ENCODE peak calls at places on chromosomes 4 and X, in nine cellular contexts. F is MCF 10A, S is adrenal gland, Q is Calu3, G is foreskin fibroblast, I is AG09319, K is WTC11, X is uterus, C is brain microvascular endothelial cell. L is an unnamed sample.

GRCh38 chrX:105463483-105463882 is 243.0 kb upstream of the TEX13A start:
- DNase-seq in F (peak), S (no peak), Q (no peak), G (no peak), I (no peak), K (no peak), X (no peak), C (no peak), L (no peak)

GRCh38 chr4:152436384-152436783 is 99.5 kb downstream of the FBXW7 start:
- DNase-seq in F (peak), S (no peak), Q (no peak), G (no peak), I (no peak), K (peak), X (no peak), C (no peak), L (no peak)

GRCh38 chr4:124423160-124423559 is 289.4 kb downstream of the ANKRD50 start:
- DNase-seq in F (no peak), S (no peak), Q (no peak), G (no peak), I (no peak), K (no peak), X (no peak), C (peak), L (no peak)

GRCh38 chr4:185005209-185005819 is 13.0 kb upstream of the HELT start:
- DNase-seq in F (peak), S (peak), Q (peak), G (peak), I (peak), K (peak), X (peak), C (peak), L (peak)

GRCh38 chr4:74030285-74030684 is 8.2 kb downstream of the CXCL3 start:
- DNase-seq in F (no peak), S (no peak), Q (no peak), G (no peak), I (no peak), K (no peak), X (no peak), C (no peak), L (no peak)

GRCh38 chr4:55086561-55086960 is 38.8 kb downstream of the KDR start:
- DNase-seq in F (no peak), S (no peak), Q (no peak), G (no peak), I (no peak), K (no peak), X (no peak), C (no peak), L (no peak)

GRCh38 chrX:150568320-150569154 is at the start of gene MTM1:
- DNase-seq in F (peak), S (peak), Q (peak), G (peak), I (peak), K (peak), X (peak), C (peak), L (peak)

GRCh38 chr4:119733431-119733830 is 104.8 kb upstream of the PDE5A start:
- DNase-seq in F (no peak), S (no peak), Q (no peak), G (peak), I (no peak), K (no peak), X (no peak), C (peak), L (no peak)

GRCh38 chrX:40097492-40098263 is at the start of gene BCOR:
- DNase-seq in F (peak), S (peak), Q (peak), G (peak), I (no peak), K (peak), X (peak), C (no peak), L (peak)

GRCh38 chrX:140141444-140142029 is 176.2 kb upstream of the CXorf66 start:
- DNase-seq in F (peak), S (peak), Q (peak), G (no peak), I (no peak), K (peak), X (no peak), C (peak), L (peak)

GRCh38 chr4:95506264-95506663 is 42.5 kb downstream of the UNC5C start:
- DNase-seq in F (peak), S (no peak), Q (no peak), G (no peak), I (no peak), K (no peak), X (no peak), C (peak), L (no peak)

GRCh38 chrX:55057691-55058249 is 17.1 kb upstream of the PAGE2B start:
- DNase-seq in F (peak), S (peak), Q (peak), G (peak), I (peak), K (peak), X (peak), C (peak), L (peak)

GRCh38 chr4:30776451-30776850 is 56.3 kb downstream of the PCDH7 start:
- DNase-seq in F (no peak), S (no peak), Q (no peak), G (no peak), I (no peak), K (no peak), X (no peak), C (no peak), L (no peak)

GRCh38 chrX:118780915-118781314 is 42.7 kb upstream of the ZCCHC12 start:
- DNase-seq in F (no peak), S (no peak), Q (no peak), G (no peak), I (no peak), K (no peak), X (peak), C (no peak), L (no peak)

GRCh38 chrX:105328773-105329172 is 108.3 kb upstream of the TEX13A start:
- DNase-seq in F (peak), S (no peak), Q (no peak), G (no peak), I (no peak), K (no peak), X (no peak), C (no peak), L (no peak)

GRCh38 chr4:22217480-22217879 is 268.9 kb upstream of the KCNIP4 start:
- DNase-seq in F (no peak), S (no peak), Q (no peak), G (no peak), I (no peak), K (no peak), X (no peak), C (no peak), L (no peak)

GRCh38 chr4:337932-338758 is 531 bp downstream of the ZNF141 start:
- DNase-seq in F (peak), S (peak), Q (no peak), G (peak), I (no peak), K (peak), X (peak), C (peak), L (peak)

GRCh38 chr4:4673070-4673469 is 131.2 kb upstream of the STX18 start:
- DNase-seq in F (peak), S (no peak), Q (no peak), G (no peak), I (no peak), K (peak), X (peak), C (no peak), L (no peak)

GRCh38 chr4:106246441-106246840 is 69.6 kb downstream of the TBCK start:
- DNase-seq in F (no peak), S (no peak), Q (no peak), G (no peak), I (no peak), K (no peak), X (no peak), C (no peak), L (no peak)

GRCh38 chrX:140467211-140467610 is 37.7 kb downstream of the SOX3 start:
- DNase-seq in F (peak), S (no peak), Q (no peak), G (no peak), I (no peak), K (no peak), X (no peak), C (no peak), L (no peak)

GRCh38 chr4:53586121-53586816 is 5.0 kb downstream of the LNX1 start:
- DNase-seq in F (peak), S (no peak), Q (no peak), G (peak), I (peak), K (no peak), X (no peak), C (peak), L (no peak)

GRCh38 chr4:87011340-87012034 is 76.7 kb downstream of the AFF1 start:
- DNase-seq in F (peak), S (peak), Q (peak), G (peak), I (no peak), K (no peak), X (peak), C (peak), L (no peak)

GRCh38 chrX:71282514-71283408 is 674 bp upstream of the NONO start:
- DNase-seq in F (no peak), S (no peak), Q (no peak), G (no peak), I (no peak), K (no peak), X (no peak), C (peak), L (peak)

GRCh38 chrX:71285929-71286328 is 2.5 kb downstream of the NONO start:
- DNase-seq in F (no peak), S (no peak), Q (no peak), G (no peak), I (no peak), K (no peak), X (no peak), C (no peak), L (no peak)

GRCh38 chrX:71283409-71284143 is at the start of gene NONO:
- DNase-seq in F (peak), S (peak), Q (peak), G (peak), I (peak), K (peak), X (peak), C (peak), L (peak)
- TF ChIP-seq CTCF in F (no peak), S (no peak), Q (no peak), G (no peak), I (peak), K (no peak), X (no peak), C (peak), L (no peak)

DNA sequence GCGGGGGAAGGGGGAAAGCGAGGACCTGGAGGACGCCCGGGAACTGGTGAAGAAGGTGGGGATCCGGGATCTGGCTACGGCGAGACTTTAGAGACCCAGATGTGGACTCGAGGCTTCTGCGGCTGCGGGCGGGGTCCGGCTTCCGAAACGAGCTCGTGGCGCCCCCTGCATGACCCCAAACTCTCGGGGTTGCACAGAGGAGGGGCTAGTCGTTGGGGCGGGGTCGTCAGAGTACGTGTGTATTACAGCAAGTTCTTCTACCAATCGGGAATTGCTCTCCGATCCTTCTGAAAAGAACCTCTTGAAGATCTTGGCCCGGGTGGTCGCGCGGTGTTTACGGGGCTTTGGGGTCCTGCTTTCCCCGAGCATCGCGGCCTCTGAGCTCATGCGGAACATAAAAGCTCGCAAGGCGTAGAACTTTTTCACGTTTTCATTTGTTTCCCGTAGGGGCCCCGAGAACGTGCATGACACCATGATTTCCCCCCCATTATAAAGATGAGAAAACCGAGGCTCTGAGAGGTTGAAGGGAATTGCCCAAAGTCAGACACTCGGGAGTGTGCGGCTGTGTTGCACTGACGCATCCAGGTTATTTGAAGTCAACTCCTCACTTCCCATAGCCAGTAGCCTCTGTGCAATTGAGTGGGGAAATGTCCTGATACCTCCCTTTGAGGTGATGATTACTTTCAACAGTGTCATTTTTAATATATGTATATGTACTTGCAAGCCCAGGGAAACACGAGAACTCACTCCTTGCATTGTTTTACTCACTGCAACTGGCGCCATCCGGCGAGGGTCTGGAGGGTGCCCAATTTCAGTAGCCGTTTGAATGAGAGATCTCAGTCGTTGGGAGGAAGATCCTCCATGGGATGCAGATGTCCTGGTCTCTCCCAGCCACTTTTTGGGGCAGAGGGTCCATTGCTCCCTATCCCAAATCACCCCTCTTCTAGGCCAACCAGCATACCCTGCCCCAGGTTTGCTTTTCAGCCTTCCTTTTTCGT is at the start of gene BEND4:
- DNase-seq in F (no peak), S (no peak), Q (no peak), G (no peak), I (no peak), K (peak), X (no peak), C (no peak), L (peak)
- TF ChIP-seq CTCF in F (no peak), S (no peak), Q (no peak), G (no peak), I (no peak), K (no peak), X (no peak), C (no peak), L (no peak)

GRCh38 chrX:74232859-74233258 is 71.1 kb upstream of the ZCCHC13 start:
- DNase-seq in F (peak), S (no peak), Q (peak), G (no peak), I (no peak), K (no peak), X (no peak), C (peak), L (no peak)
- TF ChIP-seq CTCF in F (no peak), S (no peak), Q (no peak), G (no peak), I (no peak), K (no peak), X (no peak), C (peak), L (no peak)

GRCh38 chr4:24210332-24210902 is 320.6 kb upstream of the PPARGC1A start:
- DNase-seq in F (peak), S (peak), Q (no peak), G (peak), I (peak), K (no peak), X (peak), C (peak), L (no peak)
- TF ChIP-seq CTCF in F (no peak), S (no peak), Q (no peak), G (no peak), I (no peak), K (no peak), X (no peak), C (no peak), L (no peak)

GRCh38 chrX:15495801-15496200 is 2.7 kb upstream of the PIR start:
- DNase-seq in F (no peak), S (no peak), Q (no peak), G (no peak), I (no peak), K (no peak), X (no peak), C (no peak), L (no peak)

GRCh38 chrX:15498741-15499140 is 1.9 kb upstream of the BMX start:
- DNase-seq in F (no peak), S (no peak), Q (no peak), G (no peak), I (no peak), K (no peak), X (no peak), C (no peak), L (no peak)

GRCh38 chrX:15500497-15500966 is at the start of gene BMX:
- DNase-seq in F (no peak), S (no peak), Q (no peak), G (no peak), I (no peak), K (no peak), X (peak), C (no peak), L (no peak)

GRCh38 chrX:15496809-15497208 is 3.7 kb upstream of the PIR start:
- DNase-seq in F (no peak), S (no peak), Q (no peak), G (no peak), I (no peak), K (no peak), X (no peak), C (no peak), L (no peak)

DNA sequence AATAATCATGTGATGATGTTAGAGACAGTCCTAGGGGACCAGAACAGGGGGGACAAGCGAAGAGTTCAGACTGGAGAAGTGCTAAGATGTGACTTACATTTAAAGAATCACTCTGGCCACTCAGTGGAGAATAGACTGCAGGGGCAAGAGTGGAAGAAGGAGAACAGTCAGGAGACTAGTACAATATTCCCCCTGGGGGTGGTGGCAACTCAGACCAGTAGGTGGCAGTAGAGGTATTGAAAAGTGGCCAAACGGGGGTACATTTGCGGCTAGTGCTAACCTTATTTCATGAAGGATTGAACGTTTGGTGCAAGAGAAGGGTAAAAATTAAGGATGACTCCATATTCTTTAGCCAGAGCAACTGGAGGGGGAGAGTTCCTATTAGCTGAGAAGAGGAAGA is 2.7 kb upstream of the BMX start:
- DNase-seq in F (peak), S (peak), Q (peak), G (no peak), I (no peak), K (peak), X (peak), C (peak), L (peak)
- TF ChIP-seq CTCF in F (peak), S (peak), Q (peak), G (peak), I (peak), K (peak), X (peak), C (peak), L (peak)